ENCODE peak calls at places on chromosomes 7 and 10, in six cellular contexts. J, S, D, H, K and N are unnamed samples.

GRCh38 chr7:134472572-134473242 is 13.8 kb upstream of the AKR1B1 start:
- DNase-seq in J (no peak), H (no peak), K (no peak), S (no peak), D (no peak), N (peak; percentile 6)

GRCh38 chr7:22718911-22719420 is 8.0 kb upstream of the IL6 start:
- DNase-seq in S (no peak), J (no peak), K (no peak), D (no peak), H (no peak), N (no peak)

GRCh38 chr10:62805139-62806092 is 896 bp downstream of the ADO start:
- DNase-seq in J (peak; percentile 28), D (no peak), K (no peak), H (peak; percentile 77), S (no peak), N (peak; percentile 48)

GRCh38 chr10:82969405-82969804 is 1094.4 kb downstream of the NRG3 start:
- DNase-seq in H (peak; percentile 35), J (no peak), D (no peak), K (no peak), S (no peak), N (no peak)

GRCh38 chr7:28626629-28627262 is 214.4 kb downstream of the CREB5 start:
- DNase-seq in K (no peak), H (peak; percentile 71), D (peak; percentile 6), J (peak; percentile 16), S (no peak), N (peak; percentile 29)

GRCh38 chr7:130234078-130234477 is 26.4 kb downstream of the SSMEM1 start:
- DNase-seq in J (no peak), S (no peak), H (no peak), K (no peak), D (no peak), N (peak; percentile 38)

GRCh38 chr7:122790132-122790531 is 87.4 kb upstream of the RNF148 start:
- DNase-seq in J (no peak), D (no peak), S (no peak), H (no peak), K (no peak), N (no peak)

GRCh38 chr7:40676220-40676619 is 541.4 kb downstream of the SUGCT start:
- DNase-seq in D (no peak), S (no peak), J (no peak), H (no peak), K (no peak), N (no peak)

GRCh38 chr7:70035509-70035908 is 437.2 kb downstream of the AUTS2 start:
- DNase-seq in H (no peak), J (no peak), K (no peak), D (no peak), S (no peak), N (no peak)

GRCh38 chr10:1610986-1611770 is 126.1 kb downstream of the ADARB2 start:
- DNase-seq in D (no peak), S (no peak), K (no peak), H (no peak), J (no peak), N (no peak)

GRCh38 chr10:22427101-22427500 is 81.8 kb downstream of the SPAG6 start:
- DNase-seq in J (no peak), D (no peak), K (no peak), S (no peak), H (peak; percentile 45), N (no peak)

GRCh38 chr7:24716480-24717246 is 40.6 kb downstream of the GSDME start:
- DNase-seq in H (no peak), D (no peak), K (no peak), S (no peak), J (no peak), N (no peak)

GRCh38 chr10:80110986-80111385 is 21.5 kb upstream of the PLAC9 start:
- DNase-seq in D (no peak), S (no peak), H (no peak), J (no peak), K (no peak), N (peak; percentile 60)

GRCh38 chr10:109992485-109992884 is 15.3 kb upstream of the ADD3 start:
- DNase-seq in H (no peak), S (no peak), J (no peak), D (no peak), K (no peak), N (no peak)

GRCh38 chr10:14560274-14560673 is 214.4 kb downstream of the FAM107B start:
- DNase-seq in D (no peak), H (peak; percentile 58), S (no peak), J (no peak), K (no peak), N (no peak)

GRCh38 chr7:139680676-139681462 is 96.9 kb downstream of the HIPK2 start:
- DNase-seq in H (peak; percentile 89), S (no peak), D (no peak), K (peak; percentile 89), J (no peak), N (no peak)

GRCh38 chr7:4745971-4746919 is 29.2 kb upstream of the AP5Z1 start:
- DNase-seq in D (peak; percentile 17), H (peak; percentile 70), S (no peak), K (peak; percentile 31), J (no peak), N (peak; percentile 84)

GRCh38 chr10:45460235-45460878 is 86.3 kb downstream of the ALOX5 start:
- DNase-seq in J (no peak), S (no peak), H (peak; percentile 81), K (no peak), D (no peak), N (no peak)

GRCh38 chr7:106064329-106064728 is 47.8 kb downstream of the SYPL1 start:
- DNase-seq in H (no peak), J (no peak), K (no peak), D (no peak), S (no peak), N (no peak)

GRCh38 chr10:59064116-59064707 is 112.2 kb upstream of the PHYHIPL start:
- DNase-seq in H (no peak), S (no peak), D (no peak), K (no peak), J (no peak), N (peak; percentile 80)

GRCh38 chr10:69962746-69963135 is 89.9 kb upstream of the MACROH2A2 start:
- DNase-seq in K (no peak), J (no peak), D (no peak), S (no peak), H (no peak), N (no peak)

GRCh38 chr10:110865184-110865803 is 6.4 kb upstream of the PDCD4 start:
- DNase-seq in S (no peak), H (no peak), J (no peak), D (no peak), K (no peak), N (peak; percentile 84)

GRCh38 chr7:132433286-132433685 is 143.0 kb downstream of the PLXNA4 start:
- DNase-seq in K (no peak), D (no peak), S (no peak), H (no peak), J (no peak), N (peak; percentile 10)

GRCh38 chr10:47104786-47105385 is 193.7 kb downstream of the PTPN20 start:
- DNase-seq in S (no peak), J (no peak), K (no peak), H (no peak), D (no peak), N (peak; percentile 1)